ENCODE peak calls at places on chromosomes 2 and 18, in five cellular contexts. F is left ventricle myocardium inferior, N is tibial nerve, Q is kidney epithelial cell, R is GM13976. C is an unnamed sample.

GRCh38 chr2:229800997-229801754 is 86.8 kb upstream of the DNER start:
- DNase-seq in F (peak), N (peak), Q (peak), R (peak), C (peak)

GRCh38 chr2:37775908-37776250 is 104.4 kb upstream of the CDC42EP3 start:
- DNase-seq in F (no peak), N (peak), Q (no peak), R (no peak), C (peak)

GRCh38 chr2:64888591-64889309 is 100.4 kb upstream of the SLC1A4 start:
- DNase-seq in F (no peak), N (no peak), Q (no peak), R (no peak), C (peak)

GRCh38 chr2:224892574-224893204 is 149.6 kb downstream of the DOCK10 start:
- DNase-seq in F (no peak), N (no peak), Q (no peak), R (no peak), C (no peak)

GRCh38 chr2:68643011-68643873 is at the start of gene PROKR1:
- DNase-seq in F (peak), N (no peak), Q (no peak), R (peak), C (no peak)

GRCh38 chr2:210577263-210578071 is 21.1 kb downstream of the CPS1 start:
- DNase-seq in F (no peak), N (no peak), Q (no peak), R (peak), C (peak)

GRCh38 chr2:233801357-233802131 is 23.4 kb downstream of the MROH2A start:
- DNase-seq in F (no peak), N (no peak), Q (no peak), R (peak), C (peak)

GRCh38 chr2:42328148-42328833 is 32.7 kb downstream of the COX7A2L start:
- DNase-seq in F (no peak), N (no peak), Q (no peak), R (no peak), C (peak)

GRCh38 chr2:191280304-191280703 is 35.1 kb downstream of the MYO1B start:
- DNase-seq in F (no peak), N (no peak), Q (no peak), R (no peak), C (no peak)

GRCh38 chr2:201195329-201195728 is 12.4 kb downstream of the CASP10 start:
- DNase-seq in F (no peak), N (no peak), Q (no peak), R (no peak), C (no peak)

GRCh38 chr2:213219816-213220215 is 64.4 kb upstream of the SPAG16 start:
- DNase-seq in F (no peak), N (no peak), Q (no peak), R (no peak), C (peak)

GRCh38 chr2:222939208-222939846 is 78.5 kb downstream of the ACSL3 start:
- DNase-seq in F (no peak), N (peak), Q (no peak), R (peak), C (peak)

GRCh38 chr2:201513271-201513670 is 61.7 kb downstream of the STRADB start:
- DNase-seq in F (no peak), N (no peak), Q (no peak), R (no peak), C (no peak)

GRCh38 chr2:119256574-119256921 is 32.9 kb downstream of the STEAP3 start:
- DNase-seq in F (no peak), N (no peak), Q (no peak), R (no peak), C (no peak)

GRCh38 chr2:113298176-113298575 is 19.5 kb upstream of the PAX8 start:
- DNase-seq in F (no peak), N (no peak), Q (no peak), R (no peak), C (no peak)

GRCh38 chr2:239327536-239328305 is 73.1 kb downstream of the HDAC4 start:
- DNase-seq in F (no peak), N (no peak), Q (no peak), R (no peak), C (no peak)

GRCh38 chr2:237055386-237056095 is 30.1 kb upstream of the COPS8 start:
- DNase-seq in F (no peak), N (no peak), Q (no peak), R (no peak), C (no peak)

GRCh38 chr2:203061346-203061745 is 46.7 kb downstream of the NBEAL1 start:
- DNase-seq in F (no peak), N (no peak), Q (peak), R (no peak), C (peak)

GRCh38 chr18:74283255-74283554 is 8.6 kb downstream of the CYB5A start:
- DNase-seq in F (no peak), N (no peak), Q (no peak), R (no peak), C (no peak)

GRCh38 chr2:172215172-172215935 is 112.7 kb upstream of the DLX2 start:
- DNase-seq in F (no peak), N (no peak), Q (no peak), R (no peak), C (no peak)

GRCh38 chr2:156436477-156437085 is 402 bp downstream of the GPD2 start:
- DNase-seq in F (no peak), N (peak), Q (no peak), R (peak), C (peak)

GRCh38 chr2:81266106-81266505 is 961.6 kb upstream of the LRRTM1 start:
- DNase-seq in F (no peak), N (no peak), Q (no peak), R (no peak), C (no peak)

GRCh38 chr2:188475945-188476344 is 184.3 kb downstream of the GULP1 start:
- DNase-seq in F (no peak), N (no peak), Q (peak), R (no peak), C (peak)

GRCh38 chr18:37302519-37302918 is 263.1 kb downstream of the CELF4 start:
- DNase-seq in F (no peak), N (no peak), Q (no peak), R (no peak), C (no peak)

GRCh38 chr2:43397821-43398220 is 171.4 kb upstream of the ZFP36L2 start:
- DNase-seq in F (no peak), N (no peak), Q (no peak), R (no peak), C (no peak)

GRCh38 chr2:228417526-228417925 is 236.0 kb upstream of the SPHKAP start:
- DNase-seq in F (no peak), N (no peak), Q (peak), R (no peak), C (no peak)

GRCh38 chr2:218780851-218781690 is 876 bp upstream of the CYP27A1 start:
- DNase-seq in F (no peak), N (no peak), Q (no peak), R (no peak), C (no peak)

GRCh38 chr18:22282311-22283235 is 113.2 kb downstream of the GATA6 start:
- DNase-seq in F (no peak), N (no peak), Q (peak), R (no peak), C (peak)

GRCh38 chr2:143426296-143426695 is 297.1 kb downstream of the ARHGAP15 start:
- DNase-seq in F (no peak), N (no peak), Q (peak), R (no peak), C (peak)

GRCh38 chr2:30763151-30763660 is 44.0 kb downstream of the CAPN13 start:
- DNase-seq in F (no peak), N (no peak), Q (no peak), R (no peak), C (no peak)

GRCh38 chr2:11597538-11598225 is 63.8 kb downstream of the GREB1 start:
- DNase-seq in F (no peak), N (no peak), Q (no peak), R (no peak), C (no peak)

GRCh38 chr2:194559523-194559922 is 1097.5 kb upstream of the SLC39A10 start:
- DNase-seq in F (no peak), N (no peak), Q (no peak), R (no peak), C (no peak)

GRCh38 chr18:77162580-77162979 is 30.0 kb upstream of the MBP start:
- DNase-seq in F (no peak), N (no peak), Q (no peak), R (no peak), C (peak)

GRCh38 chr2:146004470-146004869 is 1484.6 kb upstream of the ZEB2 start:
- DNase-seq in F (no peak), N (no peak), Q (no peak), R (no peak), C (peak)

GRCh38 chr18:9653390-9653789 is 39.0 kb upstream of the PPP4R1 start:
- DNase-seq in F (peak), N (peak), Q (no peak), R (no peak), C (peak)

DNA sequence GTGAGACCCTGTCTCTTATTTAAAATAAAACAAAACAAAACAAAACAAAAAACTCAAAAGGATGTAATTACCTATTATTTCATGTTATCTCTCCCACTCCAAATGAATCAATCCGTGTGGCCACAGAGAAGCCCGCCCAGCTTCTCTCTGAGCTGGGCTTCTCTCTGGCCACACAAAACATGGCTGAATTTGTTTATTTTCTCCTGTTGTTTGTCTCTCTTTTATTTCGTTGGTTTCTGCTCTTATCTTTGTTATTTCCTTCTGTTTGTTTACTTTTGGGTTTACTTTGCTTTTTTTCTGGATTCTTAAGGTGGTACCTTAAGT is 1.5 kb upstream of the TRABD2A start:
- DNase-seq in F (no peak), N (no peak), Q (no peak), R (no peak), C (no peak)
- TF ChIP-seq CTCF in F (peak), N (no peak), Q (no peak), R (no peak), C (no peak)

GRCh38 chr2:206556357-206556949 is 85.8 kb upstream of the FAM237A start:
- DNase-seq in F (no peak), N (no peak), Q (no peak), R (peak), C (peak)
- TF ChIP-seq CTCF in F (peak), N (peak), Q (peak), R (no peak), C (peak)

DNA sequence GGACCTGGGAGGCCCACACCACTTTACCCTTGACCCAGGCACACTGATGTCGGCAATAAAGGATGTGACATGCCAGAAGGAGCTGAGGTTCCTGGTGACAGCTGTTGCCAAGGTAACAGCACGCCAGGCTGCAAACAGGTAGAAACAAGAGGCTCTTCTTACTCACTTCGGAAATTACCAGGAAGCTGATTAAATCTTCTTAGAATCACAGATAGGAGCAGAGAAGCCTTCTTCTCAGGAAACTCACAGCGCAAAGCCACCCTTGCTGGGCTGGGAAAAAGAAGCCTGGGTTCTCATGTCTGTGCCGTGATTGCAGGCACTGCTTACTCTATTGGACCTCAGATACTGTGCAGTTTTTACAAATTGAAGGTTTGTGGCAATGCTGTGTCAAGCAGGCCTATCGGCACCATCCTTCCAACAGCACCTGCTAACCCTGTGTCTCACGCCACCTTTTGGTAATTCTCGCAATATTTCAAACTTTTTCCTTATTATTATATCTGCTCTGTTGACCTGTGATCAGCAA is 61.0 kb upstream of the TAF1B start:
- DNase-seq in F (no peak), N (no peak), Q (no peak), R (no peak), C (no peak)
- TF ChIP-seq CTCF in F (no peak), N (no peak), Q (peak), R (no peak), C (no peak)

DNA sequence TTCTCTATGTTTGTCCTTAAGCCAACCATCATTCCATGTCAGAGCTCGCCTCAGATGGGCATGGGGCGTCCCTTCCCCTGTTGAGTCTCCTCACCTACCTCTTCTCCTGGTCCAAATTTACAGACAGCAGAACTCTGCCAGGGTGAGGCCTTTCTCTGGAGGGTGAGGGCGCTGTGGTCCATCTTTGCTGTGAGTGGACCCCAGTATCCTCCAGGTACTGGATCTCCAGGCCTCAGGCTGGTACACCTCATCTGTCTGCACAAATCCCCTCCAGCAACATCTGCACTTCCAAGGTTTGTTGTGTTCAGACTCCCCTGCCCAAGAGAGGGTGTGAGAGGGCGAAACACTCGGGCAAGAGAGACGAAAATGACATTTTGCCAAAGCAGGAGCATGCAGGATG is 63.9 kb upstream of the EDAR start:
- DNase-seq in F (no peak), N (no peak), Q (no peak), R (no peak), C (no peak)
- TF ChIP-seq CTCF in F (no peak), N (no peak), Q (no peak), R (no peak), C (no peak)

GRCh38 chr2:96264656-96265348 is 995 bp downstream of the TMEM127 start:
- DNase-seq in F (no peak), N (no peak), Q (no peak), R (peak), C (peak)
- TF ChIP-seq CTCF in F (peak), N (no peak), Q (peak), R (no peak), C (peak)

DNA sequence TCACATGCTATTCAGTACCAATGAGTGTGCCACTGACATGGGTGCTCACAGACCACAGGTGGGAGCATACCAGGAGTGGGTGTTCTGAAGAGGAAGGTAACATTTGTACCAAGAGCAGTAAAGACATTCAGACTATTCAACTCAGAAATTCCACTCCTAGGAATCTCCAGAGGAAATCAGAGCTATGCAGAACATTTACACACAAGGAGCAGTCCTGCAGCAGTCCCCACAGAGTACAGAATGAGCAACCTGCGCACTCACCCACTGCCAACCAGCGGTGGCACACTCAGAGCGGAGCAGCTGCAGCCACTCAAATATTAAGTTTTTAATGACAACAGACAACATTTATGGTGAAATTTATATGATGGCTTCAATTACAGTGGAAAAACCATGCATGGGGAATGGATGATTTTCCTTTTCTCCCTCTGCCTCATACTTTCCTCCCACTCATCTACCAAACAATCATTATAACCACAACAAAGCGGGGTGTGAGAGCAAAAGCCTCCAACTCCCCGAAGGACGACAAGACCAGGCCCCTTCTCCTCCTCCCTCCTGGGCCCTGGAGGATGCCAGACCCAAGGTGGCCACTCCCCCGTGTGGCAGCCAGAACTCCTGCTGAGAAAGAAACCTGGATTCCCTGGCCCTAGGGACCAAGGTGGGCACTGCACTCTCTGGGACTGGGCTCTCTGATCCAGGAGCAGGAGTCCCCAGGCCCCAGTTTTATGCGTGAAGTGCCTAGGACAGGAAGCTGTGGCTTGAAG is 5.4 kb downstream of the HS6ST1 start:
- DNase-seq in F (no peak), N (no peak), Q (no peak), R (no peak), C (no peak)
- TF ChIP-seq CTCF in F (no peak), N (no peak), Q (peak), R (no peak), C (peak)